ENCODE peak calls at places on chromosomes 3 and 15, in nine cellular contexts. K is amniotic stem cell; T is EL; Q is hippocampal formation; X is activated CD4-positive, alpha-beta T cell treated with anti-CD3 and anti-CD28 coated beads, Interleukin-2, amount 10 ng/mL, durations not matched to agents 7 days and 5 days; J is activated naive CD4-positive, alpha-beta T cell treated with anti-CD3 and anti-CD28 coated beads, Interleukin-2, amount 50 U/mL, for 16 hours; R is T-cell; D is GM03348; Z is sciatic nerve. V is an unnamed sample.

GRCh38 chr15:73081321-73081958 is 29.2 kb downstream of the NEO1 start:
- DNase-seq in K (peak), T (peak), Q (peak), X (peak), J (no peak), R (peak), D (peak), Z (no peak), V (peak)

GRCh38 chr15:57124036-57124435 is 205.6 kb downstream of the TCF12 start:
- DNase-seq in K (no peak), T (no peak), Q (no peak), X (no peak), J (no peak), R (no peak), D (no peak), Z (no peak), V (no peak)

GRCh38 chr3:71511037-71511436 is 72.5 kb downstream of the FOXP1 start:
- DNase-seq in K (no peak), T (peak), Q (no peak), X (no peak), J (no peak), R (no peak), D (peak), Z (no peak), V (no peak)

GRCh38 chr3:75101329-75102147 is 487.1 kb upstream of the CNTN3 start:
- DNase-seq in K (no peak), T (no peak), Q (no peak), X (no peak), J (no peak), R (no peak), D (peak), Z (no peak), V (no peak)

GRCh38 chr3:177610677-177611654 is 413.7 kb upstream of the TBL1XR1 start:
- DNase-seq in K (no peak), T (no peak), Q (no peak), X (no peak), J (peak), R (no peak), D (no peak), Z (no peak), V (no peak)

GRCh38 chr3:60025071-60026055 is 975.5 kb upstream of the CFAP20DC start:
- DNase-seq in K (no peak), T (no peak), Q (no peak), X (no peak), J (no peak), R (no peak), D (peak), Z (no peak), V (peak)

GRCh38 chr15:40029979-40030893 is 8.7 kb downstream of the SRP14 start:
- DNase-seq in K (no peak), T (peak), Q (no peak), X (no peak), J (no peak), R (no peak), D (peak), Z (no peak), V (no peak)

GRCh38 chr3:8653800-8654408 is 9.3 kb upstream of the SSUH2 start:
- DNase-seq in K (no peak), T (no peak), Q (no peak), X (no peak), J (no peak), R (no peak), D (no peak), Z (no peak), V (no peak)

GRCh38 chr3:25945836-25946235 is 155.9 kb downstream of the OXSM start:
- DNase-seq in K (no peak), T (no peak), Q (no peak), X (no peak), J (no peak), R (no peak), D (no peak), Z (no peak), V (no peak)

GRCh38 chr3:2204054-2204453 is 105.4 kb downstream of the CNTN4 start:
- DNase-seq in K (no peak), T (no peak), Q (no peak), X (no peak), J (no peak), R (no peak), D (no peak), Z (no peak), V (no peak)

GRCh38 chr3:126469479-126469878 is 6.2 kb downstream of the ZXDC start:
- DNase-seq in K (no peak), T (no peak), Q (no peak), X (no peak), J (no peak), R (no peak), D (no peak), Z (peak), V (no peak)

GRCh38 chr3:4834403-4834866 is 144.8 kb upstream of the BHLHE40 start:
- DNase-seq in K (no peak), T (no peak), Q (no peak), X (peak), J (peak), R (peak), D (no peak), Z (no peak), V (no peak)

GRCh38 chr3:115100172-115100571 is 46.9 kb downstream of the ZBTB20 start:
- DNase-seq in K (no peak), T (peak), Q (peak), X (peak), J (no peak), R (peak), D (peak), Z (no peak), V (peak)

GRCh38 chr15:100017140-100017539 is 283.9 kb upstream of the LYSMD4 start:
- DNase-seq in K (no peak), T (no peak), Q (no peak), X (no peak), J (no peak), R (no peak), D (no peak), Z (no peak), V (no peak)

V was measured in pons.